ENCODE peak calls at places on chromosomes 6 and 20, in four cellular contexts. C, I, W and G are unnamed samples.

GRCh38 chr6:119950681-119951080 is 601.1 kb upstream of the MAN1A1 start:
- DNase-seq in W (no peak), I (no peak), C (no peak), G (no peak)

GRCh38 chr20:37353285-37353849 is 7.4 kb downstream of the SRC start:
- DNase-seq in I (no peak), C (no peak), W (no peak), G (no peak)

GRCh38 chr6:139852484-139853140 is 478.2 kb upstream of the CITED2 start:
- DNase-seq in W (peak; percentile 84), I (no peak), C (no peak), G (no peak)

GRCh38 chr20:10490706-10491105 is 55.6 kb downstream of the SLX4IP start:
- DNase-seq in I (no peak), W (peak; percentile 22), C (no peak), G (no peak)

GRCh38 chr6:38588631-38589366 is 50.9 kb downstream of the BTBD9 start:
- DNase-seq in I (no peak), C (no peak), W (peak; percentile 50), G (no peak)

GRCh38 chr6:135936606-135937005 is 85.1 kb downstream of the PDE7B start:
- DNase-seq in C (no peak), W (peak; percentile 96), I (peak; percentile 43), G (no peak)

GRCh38 chr20:46641424-46641823 is 9.8 kb downstream of the SLC13A3 start:
- DNase-seq in W (no peak), C (no peak), I (no peak), G (no peak)

GRCh38 chr6:161029195-161029809 is 37.7 kb downstream of the MAP3K4 start:
- DNase-seq in I (no peak), W (peak; percentile 97), C (no peak), G (no peak)

GRCh38 chr20:50039706-50040431 is 57.1 kb downstream of the SNAI1 start:
- DNase-seq in I (no peak), W (no peak), C (no peak), G (no peak)

GRCh38 chr6:56949925-56950495 is 4.9 kb upstream of the BEND6 start:
- DNase-seq in C (no peak), W (peak; percentile 55), I (no peak), G (no peak)

GRCh38 chr20:45833030-45833882 is at the start of gene SNX21:
- DNase-seq in I (peak; percentile 94), W (peak; percentile 92), C (peak; percentile 93), G (peak; percentile 31)

GRCh38 chr6:90093558-90094073 is 199.3 kb downstream of the GJA10 start:
- DNase-seq in I (no peak), W (no peak), C (no peak), G (no peak)

GRCh38 chr20:7379206-7379605 is 561.1 kb downstream of the HAO1 start:
- DNase-seq in C (no peak), W (no peak), I (no peak), G (no peak)

GRCh38 chr6:9039258-9039657 is 603.9 kb upstream of the SLC35B3 start:
- DNase-seq in I (peak; percentile 18), W (no peak), C (no peak), G (no peak)

GRCh38 chr6:81561071-81561564 is 191.4 kb downstream of the TENT5A start:
- DNase-seq in W (peak; percentile 51), C (no peak), I (no peak), G (no peak)

GRCh38 chr6:137589067-137589848 is 95.1 kb upstream of the OLIG3 start:
- DNase-seq in I (peak; percentile 39), W (peak; percentile 7), C (no peak), G (peak; percentile 30)
- TF ChIP-seq CTCF in I (peak; percentile 20), W (peak; percentile 39), C (peak; percentile 66), G (peak; percentile 76)

GRCh38 chr6:144133225-144133821 is 17.0 kb upstream of the STX11 start:
- DNase-seq in I (no peak), C (no peak), W (no peak), G (no peak)

GRCh38 chr6:144134737-144135136 is 15.6 kb upstream of the STX11 start:
- DNase-seq in C (no peak), I (no peak), W (no peak), G (no peak)

GRCh38 chr6:144134176-144134575 is 16.1 kb upstream of the STX11 start:
- DNase-seq in W (no peak), C (no peak), I (no peak), G (no peak)

GRCh38 chr6:144129469-144129868 is 20.8 kb upstream of the STX11 start:
- DNase-seq in W (no peak), I (no peak), C (no peak), G (no peak)

DNA sequence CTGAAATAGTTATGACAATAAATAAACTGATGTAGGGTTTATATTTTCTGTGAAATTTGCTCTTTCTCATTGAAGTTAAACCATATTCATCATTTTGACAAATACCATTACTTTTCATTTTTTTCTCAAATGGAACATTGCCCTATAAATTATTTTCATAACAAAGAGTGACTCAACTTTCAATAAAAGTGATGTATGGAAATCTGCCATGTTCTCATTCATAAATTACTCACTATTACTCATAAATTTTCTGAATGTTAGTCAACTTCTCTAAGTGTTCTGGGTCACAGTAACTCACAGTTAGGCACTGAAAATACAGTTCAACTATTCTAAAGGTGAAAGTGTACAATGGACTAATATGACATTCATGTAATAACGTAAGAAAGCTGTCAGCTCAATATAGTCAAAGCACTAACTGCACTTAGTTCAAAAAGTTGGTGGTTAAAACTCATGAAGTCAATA is 19.0 kb upstream of the STX11 start:
- DNase-seq in C (no peak), W (peak; percentile 70), I (no peak), G (no peak)
- TF ChIP-seq CTCF in C (no peak), W (no peak), I (no peak), G (no peak)

GRCh38 chr6:147695819-147696218 is 187.3 kb downstream of the SAMD5 start:
- DNase-seq in I (no peak), W (no peak), C (no peak), G (no peak)
- TF ChIP-seq CTCF in I (no peak), W (no peak), C (no peak), G (no peak)

GRCh38 chr6:16403831-16404230 is 165.4 kb downstream of the GMPR start:
- DNase-seq in C (no peak), I (no peak), W (no peak), G (no peak)
- TF ChIP-seq CTCF in C (no peak), I (no peak), W (peak; percentile 14), G (no peak)

GRCh38 chr6:165082631-165083030 is 226.8 kb downstream of the C6orf118 start:
- DNase-seq in I (no peak), W (no peak), C (no peak), G (no peak)
- TF ChIP-seq CTCF in I (no peak), W (no peak), C (no peak), G (no peak)

DNA sequence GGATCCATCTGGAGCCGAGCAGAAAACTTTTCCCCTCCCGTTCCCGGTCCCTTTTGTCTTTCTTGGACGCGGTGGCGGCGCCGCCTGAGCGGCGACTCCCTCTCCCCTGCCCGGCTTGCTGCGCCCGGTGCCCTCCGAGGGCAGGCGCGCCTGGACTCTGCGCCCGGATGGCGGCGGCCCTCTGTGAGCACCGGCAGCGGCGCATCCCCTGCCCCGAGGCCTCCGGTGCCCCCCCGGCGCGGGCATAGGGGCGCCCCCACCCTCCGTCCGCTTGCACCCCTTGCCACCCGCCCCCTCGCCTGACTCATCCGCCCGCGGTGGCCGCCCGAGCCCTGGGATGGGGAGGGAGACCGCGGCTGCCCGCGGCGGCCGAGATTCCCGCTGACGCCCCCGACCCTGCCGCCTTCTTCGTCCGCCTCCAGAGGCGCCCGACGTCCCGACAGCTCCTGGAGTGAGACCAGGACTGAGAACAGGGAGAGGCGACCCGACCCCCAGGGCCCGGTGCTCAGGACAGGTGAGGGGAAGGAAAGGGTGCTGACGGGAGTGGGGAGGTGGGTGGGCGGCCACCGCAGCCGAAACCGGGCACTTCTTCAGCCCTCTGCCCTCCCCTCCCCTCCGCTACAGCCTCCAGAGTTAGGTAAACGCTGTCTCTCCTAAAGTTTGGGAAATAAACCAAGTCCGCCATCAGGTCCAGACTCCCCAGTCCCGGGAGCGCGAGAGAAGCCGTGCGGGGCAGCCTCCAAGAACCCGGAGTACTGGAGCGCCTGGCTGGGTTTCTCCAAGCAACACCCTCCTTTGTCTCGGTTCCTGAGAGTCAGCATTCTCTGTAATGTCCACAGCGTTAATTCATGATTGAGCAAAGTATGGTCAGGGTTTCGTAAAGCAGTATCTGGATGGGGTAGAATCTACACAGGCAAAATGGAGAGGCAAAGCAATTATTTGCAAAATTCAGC is at the start of gene TMEM200A:
- DNase-seq in W (peak; percentile 51), C (peak; percentile 82), I (peak; percentile 61), G (peak; percentile 16)
- TF ChIP-seq CTCF in W (no peak), C (no peak), I (no peak), G (no peak)

GRCh38 chr20:15487682-15488081 is 1085.6 kb downstream of the KIF16B start:
- DNase-seq in I (no peak), C (no peak), W (no peak), G (no peak)

GRCh38 chr20:15487030-15487429 is 1086.2 kb downstream of the KIF16B start:
- DNase-seq in W (peak; percentile 2), I (no peak), C (no peak), G (no peak)

GRCh38 chr20:15476781-15477180 is 1096.5 kb downstream of the KIF16B start:
- DNase-seq in I (no peak), W (no peak), C (no peak), G (no peak)

DNA sequence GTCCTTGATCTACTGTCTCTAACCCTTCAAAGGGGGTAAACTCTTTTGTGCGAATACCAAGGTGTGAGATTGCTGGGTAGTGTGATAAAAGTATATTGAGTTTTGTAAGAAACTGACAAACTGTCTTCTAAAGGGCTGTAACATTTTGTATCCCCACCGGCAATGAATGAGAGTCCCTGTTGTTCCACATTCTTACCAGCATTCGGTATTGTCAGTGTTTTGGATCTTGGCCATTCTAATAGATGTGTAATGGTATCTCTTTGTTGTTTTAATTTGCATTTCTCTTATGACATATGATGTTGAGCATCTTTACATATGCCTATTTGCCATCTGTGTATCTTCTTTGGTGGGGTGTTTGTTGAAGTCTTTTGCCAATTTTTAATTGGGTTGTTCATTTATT is 1090.7 kb downstream of the KIF16B start:
- DNase-seq in W (no peak), C (no peak), I (no peak), G (no peak)
- TF ChIP-seq CTCF in W (no peak), C (no peak), I (no peak), G (no peak)

DNA sequence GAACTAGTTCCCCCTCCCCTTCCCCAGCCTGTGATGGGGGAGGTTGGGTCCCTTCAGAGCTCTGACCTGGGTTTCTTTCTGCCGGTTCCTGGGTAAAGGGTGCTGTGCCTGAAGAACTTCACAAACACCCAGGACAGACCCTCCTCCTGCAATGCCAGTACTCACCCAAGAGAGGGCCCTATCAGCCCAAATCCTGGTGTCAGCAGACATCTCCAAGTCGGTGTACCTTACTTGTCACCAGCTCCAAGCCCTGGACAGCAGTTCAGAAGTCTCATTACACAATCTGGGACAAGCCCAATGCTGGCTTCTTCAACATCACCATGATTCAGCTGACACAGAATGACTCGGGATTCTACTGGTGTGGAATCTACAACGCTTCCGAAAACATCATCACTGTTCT is 467 bp downstream of the TREML4 start:
- DNase-seq in W (no peak), I (no peak), C (no peak), G (no peak)
- TF ChIP-seq CTCF in W (no peak), I (no peak), C (no peak), G (no peak)

GRCh38 chr6:41723936-41724637 is 11.3 kb downstream of the TFEB start:
- DNase-seq in I (peak; percentile 39), W (no peak), C (no peak), G (no peak)

GRCh38 chr6:41721396-41721795 is 14.0 kb downstream of the TFEB start:
- DNase-seq in C (no peak), I (no peak), W (no peak), G (no peak)

GRCh38 chr6:41720783-41721182 is 14.6 kb downstream of the TFEB start:
- DNase-seq in I (no peak), C (no peak), W (no peak), G (no peak)

GRCh38 chr6:41724638-41725501 is 10.5 kb downstream of the TFEB start:
- DNase-seq in C (no peak), W (no peak), I (peak; percentile 27), G (no peak)

GRCh38 chr6:41723178-41723935 is 12.1 kb downstream of the TFEB start:
- DNase-seq in I (peak; percentile 91), W (peak; percentile 82), C (peak; percentile 92), G (peak; percentile 54)
- TF ChIP-seq CTCF in I (no peak), W (no peak), C (no peak), G (no peak)